ENCODE peak calls at places on chromosomes 3 and 15, in five cellular contexts. K, G, N, Z and Y are unnamed samples.

GRCh38 chr15:64901141-64901540 is 10.6 kb upstream of the ANKDD1A start:
- DNase-seq in K (no peak), Z (no peak), N (peak), G (no peak), Y (no peak)

GRCh38 chr3:12681586-12682371 is 17.9 kb upstream of the RAF1 start:
- DNase-seq in K (no peak), Z (peak), N (no peak), G (no peak), Y (no peak)

GRCh38 chr15:82647045-82647834 is at the start of gene CPEB1:
- DNase-seq in G (peak), N (peak), K (peak), Z (no peak), Y (peak)

GRCh38 chr3:9911863-9912262 is 5.0 kb upstream of the IL17RC start:
- DNase-seq in N (no peak), K (no peak), G (no peak), Z (peak), Y (no peak)

GRCh38 chr3:183306798-183307671 is 54.0 kb downstream of the B3GNT5 start:
- DNase-seq in K (peak), Z (peak), N (peak), G (peak), Y (peak)

GRCh38 chr3:106392905-106393304 is 524.1 kb upstream of the CBLB start:
- DNase-seq in G (no peak), K (no peak), N (no peak), Z (no peak), Y (no peak)

GRCh38 chr15:35810007-35810406 is 264.0 kb upstream of the DPH6 start:
- DNase-seq in N (no peak), G (no peak), K (no peak), Z (no peak), Y (no peak)

GRCh38 chr3:66211779-66212178 is 9.0 kb upstream of the SLC25A26 start:
- DNase-seq in K (no peak), G (no peak), Z (no peak), N (no peak), Y (no peak)

GRCh38 chr3:141076821-141077571 is 25.8 kb downstream of the SPSB4 start:
- DNase-seq in G (no peak), K (no peak), N (peak), Z (peak), Y (no peak)

GRCh38 chr3:1087066-1087555 is 5.7 kb upstream of the CNTN6 start:
- DNase-seq in G (no peak), K (no peak), N (no peak), Z (no peak), Y (no peak)

GRCh38 chr3:61315874-61316273 is 64.6 kb upstream of the FHIT start:
- DNase-seq in Z (peak), K (no peak), G (no peak), N (no peak), Y (no peak)

GRCh38 chr15:69509131-69509530 is 56.5 kb downstream of the RPLP1 start:
- DNase-seq in N (peak), K (no peak), G (no peak), Z (no peak), Y (peak)

GRCh38 chr3:191198886-191199285 is at the start of gene OSTN:
- DNase-seq in Z (no peak), N (no peak), G (no peak), K (no peak), Y (no peak)

GRCh38 chr3:173275740-173276139 is 121.8 kb upstream of the NLGN1 start:
- DNase-seq in G (no peak), Z (peak), N (no peak), K (no peak), Y (peak)

GRCh38 chr15:43293402-43293801 is 26.7 kb upstream of the TGM5 start:
- DNase-seq in Z (no peak), K (no peak), G (no peak), N (peak), Y (peak)

GRCh38 chr3:167941234-167941995 is 154.3 kb downstream of the GOLIM4 start:
- DNase-seq in G (no peak), N (no peak), Z (peak), K (no peak), Y (peak)

GRCh38 chr15:52288051-52288942 is 7.3 kb downstream of the MYO5C start:
- DNase-seq in K (peak), N (no peak), Z (no peak), G (no peak), Y (no peak)

GRCh38 chr15:100771745-100772144 is 107.9 kb upstream of the ALDH1A3 start:
- DNase-seq in G (no peak), Z (no peak), K (no peak), N (no peak), Y (no peak)

GRCh38 chr3:189999718-190000117 is 121.0 kb downstream of the P3H2 start:
- DNase-seq in G (no peak), K (no peak), N (no peak), Z (no peak), Y (no peak)

GRCh38 chr3:141537866-141538265 is 51.0 kb downstream of the RASA2 start:
- DNase-seq in K (no peak), G (no peak), N (no peak), Z (no peak), Y (peak)

GRCh38 chr3:144636833-144637232 is 665.2 kb downstream of the DIPK2A start:
- DNase-seq in G (no peak), Z (no peak), K (no peak), N (no peak), Y (no peak)

GRCh38 chr3:112136959-112137693 is 4.1 kb upstream of the GCSAM start:
- DNase-seq in G (no peak), K (no peak), Z (peak), N (peak), Y (peak)

GRCh38 chr3:61583890-61584289 is 22.5 kb downstream of the PTPRG start:
- DNase-seq in Z (no peak), K (no peak), N (no peak), G (no peak), Y (no peak)